ENCODE peak calls at places on chromosomes 3 and 15, in five cellular contexts. One of them, this sample, is unnamed.

GRCh38 chr3:9078561-9079240 is 115.4 kb upstream of the RAD18 start:
- DNase-seq in GM12878: no peak
- DNase-seq in mammary epithelial cell: no peak
- DNase-seq in kidney epithelial cell: no peak
- DNase-seq in IMR-90: no peak
- DNase-seq in this sample: no peak

GRCh38 chr3:157087398-157088132 is 72.4 kb downstream of the CCNL1 start:
- DNase-seq in kidney epithelial cell: no peak
- DNase-seq in mammary epithelial cell: peak
- DNase-seq in IMR-90: no peak
- DNase-seq in GM12878: no peak
- DNase-seq in this sample: peak

GRCh38 chr3:179929091-179929529 is 107.6 kb downstream of the PEX5L start:
- DNase-seq in GM12878: no peak
- DNase-seq in kidney epithelial cell: peak
- DNase-seq in mammary epithelial cell: peak
- DNase-seq in IMR-90: peak
- DNase-seq in this sample: peak

GRCh38 chr3:18098960-18099587 is 326.1 kb downstream of the SATB1 start:
- DNase-seq in mammary epithelial cell: peak
- DNase-seq in kidney epithelial cell: peak
- DNase-seq in GM12878: no peak
- DNase-seq in IMR-90: peak
- DNase-seq in this sample: peak

GRCh38 chr15:23588268-23588667 is 22.8 kb downstream of the MKRN3 start:
- DNase-seq in kidney epithelial cell: no peak
- DNase-seq in IMR-90: no peak
- DNase-seq in mammary epithelial cell: no peak
- DNase-seq in GM12878: no peak
- DNase-seq in this sample: no peak

GRCh38 chr3:37862712-37863551 is 1.3 kb downstream of the CTDSPL start:
- DNase-seq in GM12878: no peak
- DNase-seq in IMR-90: peak
- DNase-seq in kidney epithelial cell: no peak
- DNase-seq in mammary epithelial cell: peak
- DNase-seq in this sample: peak

GRCh38 chr15:98547741-98548166 is 100.6 kb upstream of the IGF1R start:
- DNase-seq in IMR-90: no peak
- DNase-seq in GM12878: no peak
- DNase-seq in mammary epithelial cell: no peak
- DNase-seq in kidney epithelial cell: no peak
- DNase-seq in this sample: no peak

GRCh38 chr3:135147657-135148056 is 352.6 kb downstream of the EPHB1 start:
- DNase-seq in IMR-90: no peak
- DNase-seq in GM12878: no peak
- DNase-seq in kidney epithelial cell: no peak
- DNase-seq in mammary epithelial cell: no peak
- DNase-seq in this sample: no peak

GRCh38 chr3:71568217-71568616 is 15.3 kb downstream of the FOXP1 start:
- DNase-seq in GM12878: no peak
- DNase-seq in mammary epithelial cell: no peak
- DNase-seq in kidney epithelial cell: no peak
- DNase-seq in IMR-90: no peak
- DNase-seq in this sample: no peak

GRCh38 chr3:72485649-72486048 is 362.6 kb downstream of the SHQ1 start:
- DNase-seq in IMR-90: peak
- DNase-seq in GM12878: no peak
- DNase-seq in kidney epithelial cell: no peak
- DNase-seq in mammary epithelial cell: no peak
- DNase-seq in this sample: no peak

GRCh38 chr3:152056481-152056880 is 183.0 kb downstream of the SUCNR1 start:
- DNase-seq in GM12878: no peak
- DNase-seq in mammary epithelial cell: no peak
- DNase-seq in IMR-90: no peak
- DNase-seq in kidney epithelial cell: no peak
- DNase-seq in this sample: no peak

GRCh38 chr3:195587406-195587805 is 3.7 kb upstream of the APOD start:
- DNase-seq in IMR-90: no peak
- DNase-seq in GM12878: no peak
- DNase-seq in kidney epithelial cell: no peak
- DNase-seq in mammary epithelial cell: no peak
- DNase-seq in this sample: no peak

GRCh38 chr3:70360985-70361384 is 48.5 kb upstream of the MDFIC2 start:
- DNase-seq in GM12878: peak
- DNase-seq in IMR-90: peak
- DNase-seq in mammary epithelial cell: peak
- DNase-seq in kidney epithelial cell: peak
- DNase-seq in this sample: peak

GRCh38 chr3:113242091-113242581 is 30.8 kb downstream of the BOC start:
- DNase-seq in IMR-90: peak
- DNase-seq in mammary epithelial cell: no peak
- DNase-seq in kidney epithelial cell: no peak
- DNase-seq in GM12878: no peak
- DNase-seq in this sample: no peak

GRCh38 chr3:74614133-74614967 is at the start of gene CNTN3:
- DNase-seq in kidney epithelial cell: no peak
- DNase-seq in GM12878: no peak
- DNase-seq in IMR-90: peak
- DNase-seq in mammary epithelial cell: peak
- DNase-seq in this sample: no peak

GRCh38 chr15:55734641-55735040 is 8.3 kb downstream of the PRTG start:
- DNase-seq in kidney epithelial cell: no peak
- DNase-seq in mammary epithelial cell: no peak
- DNase-seq in GM12878: no peak
- DNase-seq in IMR-90: no peak
- DNase-seq in this sample: no peak

DNA sequence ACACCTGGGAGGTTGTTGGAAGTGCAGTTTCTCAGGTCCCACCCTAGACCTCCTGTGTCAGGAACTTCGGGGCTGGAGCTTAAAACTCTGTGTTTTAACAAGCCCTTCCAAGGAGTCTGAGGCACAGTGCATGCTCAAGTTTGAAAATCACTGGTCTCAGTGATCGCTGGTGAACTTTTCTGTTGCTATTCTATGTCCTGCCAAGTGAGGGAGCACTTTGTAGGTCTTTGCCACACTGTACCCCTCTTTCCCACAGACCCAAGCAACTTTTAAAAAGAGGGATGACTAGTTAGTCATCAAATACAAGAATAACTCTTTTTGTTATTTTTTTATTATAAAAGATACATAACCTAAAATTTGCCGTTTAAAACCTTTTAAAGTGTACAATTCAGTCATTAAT is 133.7 kb downstream of the AGBL1 start:
- DNase-seq in kidney epithelial cell: no peak
- DNase-seq in IMR-90: no peak
- DNase-seq in mammary epithelial cell: no peak
- DNase-seq in GM12878: no peak
- DNase-seq in this sample: no peak
- TF ChIP-seq CTCF in kidney epithelial cell: no peak
- TF ChIP-seq CTCF in IMR-90: no peak
- TF ChIP-seq CTCF in mammary epithelial cell: peak
- TF ChIP-seq CTCF in GM12878: peak
- TF ChIP-seq CTCF in this sample: no peak

DNA sequence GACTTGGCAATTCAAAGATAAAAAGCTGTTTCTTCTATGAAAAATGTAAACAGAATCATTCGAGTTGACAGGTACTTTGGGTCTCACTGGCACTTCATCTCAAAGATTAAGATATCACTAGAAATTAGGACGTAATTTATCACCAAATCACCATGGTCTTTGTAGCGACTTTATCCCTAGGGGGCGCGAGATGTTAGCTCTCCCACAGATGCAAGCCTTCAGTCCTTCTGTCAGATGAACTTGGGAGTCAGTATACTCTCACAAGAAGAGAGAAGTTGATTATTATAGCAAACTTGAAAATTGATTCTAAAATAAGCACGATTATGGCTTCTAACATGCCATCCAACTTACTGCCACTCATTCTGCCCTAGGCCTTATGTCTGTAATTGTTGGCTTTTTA is 150.3 kb downstream of the ALCAM start:
- DNase-seq in mammary epithelial cell: no peak
- DNase-seq in GM12878: no peak
- DNase-seq in kidney epithelial cell: no peak
- DNase-seq in IMR-90: no peak
- DNase-seq in this sample: no peak
- TF ChIP-seq CTCF in mammary epithelial cell: no peak
- TF ChIP-seq CTCF in GM12878: no peak
- TF ChIP-seq CTCF in kidney epithelial cell: peak
- TF ChIP-seq CTCF in IMR-90: peak
- TF ChIP-seq CTCF in this sample: no peak

GRCh38 chr15:96404560-96404959 is 74.1 kb downstream of the NR2F2 start:
- DNase-seq in IMR-90: no peak
- DNase-seq in GM12878: no peak
- DNase-seq in kidney epithelial cell: no peak
- DNase-seq in mammary epithelial cell: no peak
- DNase-seq in this sample: no peak

GRCh38 chr15:96403932-96404331 is 73.4 kb downstream of the NR2F2 start:
- DNase-seq in kidney epithelial cell: no peak
- DNase-seq in IMR-90: no peak
- DNase-seq in GM12878: no peak
- DNase-seq in mammary epithelial cell: no peak
- DNase-seq in this sample: no peak

GRCh38 chr15:96402403-96402802 is 71.9 kb downstream of the NR2F2 start:
- DNase-seq in GM12878: no peak
- DNase-seq in kidney epithelial cell: no peak
- DNase-seq in mammary epithelial cell: no peak
- DNase-seq in IMR-90: no peak
- DNase-seq in this sample: no peak

GRCh38 chr15:96406701-96407100 is 76.2 kb downstream of the NR2F2 start:
- DNase-seq in GM12878: no peak
- DNase-seq in kidney epithelial cell: no peak
- DNase-seq in mammary epithelial cell: no peak
- DNase-seq in IMR-90: no peak
- DNase-seq in this sample: no peak

GRCh38 chr15:96403071-96403470 is 72.6 kb downstream of the NR2F2 start:
- DNase-seq in GM12878: no peak
- DNase-seq in kidney epithelial cell: no peak
- DNase-seq in mammary epithelial cell: no peak
- DNase-seq in IMR-90: no peak
- DNase-seq in this sample: no peak
- TF ChIP-seq CTCF in GM12878: no peak
- TF ChIP-seq CTCF in kidney epithelial cell: no peak
- TF ChIP-seq CTCF in mammary epithelial cell: no peak
- TF ChIP-seq CTCF in IMR-90: no peak
- TF ChIP-seq CTCF in this sample: no peak

GRCh38 chr3:2261747-2262146 is 163.1 kb downstream of the CNTN4 start:
- DNase-seq in mammary epithelial cell: no peak
- DNase-seq in kidney epithelial cell: no peak
- DNase-seq in GM12878: no peak
- DNase-seq in IMR-90: no peak
- DNase-seq in this sample: no peak
- TF ChIP-seq CTCF in mammary epithelial cell: no peak
- TF ChIP-seq CTCF in kidney epithelial cell: no peak
- TF ChIP-seq CTCF in GM12878: no peak
- TF ChIP-seq CTCF in IMR-90: no peak
- TF ChIP-seq CTCF in this sample: no peak

GRCh38 chr15:80512729-80513670 is 108.8 kb downstream of the ARNT2 start:
- DNase-seq in GM12878: no peak
- DNase-seq in mammary epithelial cell: peak
- DNase-seq in IMR-90: no peak
- DNase-seq in kidney epithelial cell: no peak
- DNase-seq in this sample: peak
- TF ChIP-seq CTCF in GM12878: peak
- TF ChIP-seq CTCF in mammary epithelial cell: peak
- TF ChIP-seq CTCF in IMR-90: peak
- TF ChIP-seq CTCF in kidney epithelial cell: peak
- TF ChIP-seq CTCF in this sample: peak

GRCh38 chr3:126661532-126661931 is 6.6 kb upstream of the TXNRD3 start:
- DNase-seq in IMR-90: no peak
- DNase-seq in mammary epithelial cell: peak
- DNase-seq in GM12878: no peak
- DNase-seq in kidney epithelial cell: no peak
- DNase-seq in this sample: no peak

GRCh38 chr3:126658584-126658983 is 3.7 kb upstream of the TXNRD3 start:
- DNase-seq in IMR-90: no peak
- DNase-seq in mammary epithelial cell: no peak
- DNase-seq in GM12878: no peak
- DNase-seq in kidney epithelial cell: no peak
- DNase-seq in this sample: no peak

GRCh38 chr3:126657901-126658300 is 3.0 kb upstream of the TXNRD3 start:
- DNase-seq in GM12878: no peak
- DNase-seq in mammary epithelial cell: no peak
- DNase-seq in IMR-90: no peak
- DNase-seq in kidney epithelial cell: no peak
- DNase-seq in this sample: no peak

GRCh38 chr3:126661965-126662364 is 7.0 kb upstream of the TXNRD3 start:
- DNase-seq in kidney epithelial cell: no peak
- DNase-seq in GM12878: no peak
- DNase-seq in mammary epithelial cell: no peak
- DNase-seq in IMR-90: no peak
- DNase-seq in this sample: no peak

DNA sequence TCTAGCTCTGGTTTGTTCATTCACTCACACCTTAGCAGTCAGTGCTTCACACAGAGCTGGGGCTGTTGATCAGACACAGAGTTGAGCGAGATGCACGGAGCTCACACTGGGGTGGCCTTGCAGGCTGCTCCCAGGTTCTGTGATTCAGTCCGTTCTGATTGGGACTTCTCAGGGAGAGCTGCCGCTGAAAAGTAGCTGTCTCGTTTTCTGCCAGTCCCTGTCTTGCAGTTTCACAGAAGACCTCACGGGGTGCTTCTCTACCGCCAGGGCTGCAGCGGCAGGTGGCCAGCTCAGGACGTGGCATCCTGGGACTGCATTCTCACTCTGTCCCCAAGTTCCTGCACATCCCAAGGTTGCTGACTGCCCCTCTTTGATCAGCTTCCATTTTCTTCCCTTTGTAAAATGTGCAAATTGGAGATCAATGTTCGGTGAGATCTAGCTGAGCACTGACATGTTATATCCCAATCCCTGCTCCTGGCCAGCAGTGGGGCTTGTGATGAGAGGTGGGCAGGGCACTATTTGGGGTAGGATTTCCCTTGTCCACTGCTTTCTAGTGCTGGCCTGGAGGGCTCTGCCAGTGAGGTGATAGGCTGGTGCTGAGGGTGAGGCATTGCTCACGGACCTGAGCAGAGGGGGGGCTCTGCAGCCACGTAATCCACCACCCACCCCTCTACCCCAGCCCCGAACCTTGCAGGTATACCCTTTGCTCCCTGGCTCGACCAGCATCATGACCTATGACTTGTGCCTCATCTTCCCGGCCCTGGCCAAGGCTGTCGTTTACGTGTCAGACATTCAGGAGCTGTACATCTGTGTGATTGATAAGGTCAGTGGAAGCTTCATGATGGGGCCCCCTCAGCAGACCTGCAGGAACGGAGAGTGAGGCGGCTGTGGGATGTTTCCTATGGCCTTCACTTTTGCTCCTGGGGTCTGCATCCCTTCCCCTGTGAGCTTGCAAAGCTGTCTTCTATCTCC is 5.3 kb upstream of the TXNRD3 start:
- DNase-seq in GM12878: no peak
- DNase-seq in kidney epithelial cell: no peak
- DNase-seq in mammary epithelial cell: peak
- DNase-seq in IMR-90: no peak
- DNase-seq in this sample: no peak
- TF ChIP-seq CTCF in GM12878: no peak
- TF ChIP-seq CTCF in kidney epithelial cell: no peak
- TF ChIP-seq CTCF in mammary epithelial cell: peak
- TF ChIP-seq CTCF in IMR-90: peak
- TF ChIP-seq CTCF in this sample: peak

GRCh38 chr15:57624730-57625129 is 33.0 kb downstream of the MYZAP start:
- DNase-seq in kidney epithelial cell: no peak
- DNase-seq in IMR-90: no peak
- DNase-seq in GM12878: no peak
- DNase-seq in mammary epithelial cell: no peak
- DNase-seq in this sample: no peak

GRCh38 chr15:57618325-57618724 is 26.6 kb downstream of the MYZAP start:
- DNase-seq in mammary epithelial cell: no peak
- DNase-seq in kidney epithelial cell: no peak
- DNase-seq in GM12878: no peak
- DNase-seq in IMR-90: no peak
- DNase-seq in this sample: no peak

GRCh38 chr15:57619746-57620145 is 28.0 kb downstream of the MYZAP start:
- DNase-seq in IMR-90: no peak
- DNase-seq in kidney epithelial cell: no peak
- DNase-seq in GM12878: no peak
- DNase-seq in mammary epithelial cell: no peak
- DNase-seq in this sample: no peak
- TF ChIP-seq CTCF in IMR-90: no peak
- TF ChIP-seq CTCF in kidney epithelial cell: no peak
- TF ChIP-seq CTCF in GM12878: no peak
- TF ChIP-seq CTCF in mammary epithelial cell: no peak
- TF ChIP-seq CTCF in this sample: no peak

This sample was measured in bronchial epithelial cell.